ENCODE peak calls at places on chromosome 7, in ten cellular contexts. G is A549, I is right atrium auricular region, V is SK-N-SH, Q is foreskin fibroblast, U is heart left ventricle, N is tibial nerve, D is hepatocyte, H is mucosa of descending colon, R is ovary. M is an unnamed sample.

GRCh38 chr7:12289996-12290395 is 78.9 kb downstream of the TMEM106B start:
- DNase-seq in G (no peak), I (no peak), V (no peak), Q (no peak), U (no peak), N (no peak), D (no peak), H (no peak), R (no peak), M (no peak)

GRCh38 chr7:106166651-106167342 is 54.7 kb upstream of the SYPL1 start:
- DNase-seq in G (peak), I (no peak), V (peak), Q (peak), U (no peak), N (no peak), D (peak), H (peak), R (peak), M (peak)

GRCh38 chr7:100573691-100574361 is at the start of gene SAP25:
- DNase-seq in G (no peak), I (no peak), V (peak), Q (no peak), U (no peak), N (no peak), D (no peak), H (no peak), R (no peak), M (no peak)

GRCh38 chr7:54864718-54865117 is 105.7 kb upstream of the SEC61G start:
- DNase-seq in G (no peak), I (no peak), V (no peak), Q (no peak), U (no peak), N (no peak), D (no peak), H (no peak), R (no peak), M (no peak)

GRCh38 chr7:2528481-2529095 is 9.0 kb downstream of the LFNG start:
- DNase-seq in G (no peak), I (no peak), V (no peak), Q (no peak), U (peak), N (no peak), D (no peak), H (no peak), R (no peak), M (no peak)

GRCh38 chr7:131026297-131027003 is 292.4 kb upstream of the KLF14 start:
- DNase-seq in G (no peak), I (no peak), V (no peak), Q (peak), U (no peak), N (no peak), D (peak), H (no peak), R (no peak), M (no peak)

GRCh38 chr7:121032645-121033460 is 44.3 kb downstream of the CPED1 start:
- DNase-seq in G (no peak), I (no peak), V (no peak), Q (no peak), U (no peak), N (no peak), D (no peak), H (no peak), R (no peak), M (no peak)

GRCh38 chr7:77427996-77428603 is 12.0 kb upstream of the GSAP start:
- DNase-seq in G (no peak), I (no peak), V (no peak), Q (peak), U (no peak), N (no peak), D (no peak), H (peak), R (no peak), M (peak)

GRCh38 chr7:78770422-78771410 is 682.8 kb downstream of the MAGI2 start:
- DNase-seq in G (no peak), I (no peak), V (peak), Q (peak), U (no peak), N (no peak), D (peak), H (no peak), R (no peak), M (peak)

GRCh38 chr7:45050198-45050597 is 38.6 kb downstream of the NACAD start:
- DNase-seq in G (no peak), I (no peak), V (no peak), Q (no peak), U (no peak), N (no peak), D (no peak), H (no peak), R (no peak), M (no peak)

GRCh38 chr7:44565097-44565794 is 8.5 kb downstream of the DDX56 start:
- DNase-seq in G (peak), I (peak), V (peak), Q (peak), U (peak), N (peak), D (peak), H (peak), R (peak), M (peak)

GRCh38 chr7:100827330-100828226 is at the start of gene EPHB4:
- DNase-seq in G (peak), I (peak), V (peak), Q (peak), U (peak), N (no peak), D (peak), H (peak), R (peak), M (peak)

GRCh38 chr7:24290004-24290641 is 6.1 kb downstream of the NPY start:
- DNase-seq in G (peak), I (no peak), V (peak), Q (peak), U (no peak), N (no peak), D (peak), H (peak), R (no peak), M (no peak)

GRCh38 chr7:50632561-50633413 is 67.6 kb upstream of the DDC start:
- DNase-seq in G (peak), I (peak), V (peak), Q (peak), U (no peak), N (no peak), D (peak), H (peak), R (no peak), M (peak)

GRCh38 chr7:20560325-20561180 is 54.9 kb upstream of the ABCB5 start:
- DNase-seq in G (no peak), I (no peak), V (no peak), Q (no peak), U (no peak), N (no peak), D (no peak), H (no peak), R (no peak), M (no peak)

GRCh38 chr7:105808703-105809590 is 67.5 kb downstream of the ATXN7L1 start:
- DNase-seq in G (peak), I (no peak), V (no peak), Q (peak), U (no peak), N (no peak), D (no peak), H (peak), R (no peak), M (peak)

GRCh38 chr7:97075928-97076327 is 41.6 kb upstream of the SDHAF3 start:
- DNase-seq in G (peak), I (no peak), V (no peak), Q (no peak), U (no peak), N (no peak), D (no peak), H (no peak), R (no peak), M (no peak)

GRCh38 chr7:99177165-99177564 is 30.8 kb downstream of the KPNA7 start:
- DNase-seq in G (no peak), I (no peak), V (no peak), Q (no peak), U (no peak), N (no peak), D (no peak), H (no peak), R (no peak), M (no peak)

GRCh38 chr7:37420931-37421330 is 27.7 kb downstream of the ELMO1 start:
- DNase-seq in G (no peak), I (no peak), V (no peak), Q (no peak), U (no peak), N (no peak), D (no peak), H (no peak), R (no peak), M (no peak)

GRCh38 chr7:140041626-140042385 is 20.9 kb downstream of the PARP12 start:
- DNase-seq in G (no peak), I (no peak), V (no peak), Q (no peak), U (no peak), N (no peak), D (no peak), H (no peak), R (no peak), M (no peak)

GRCh38 chr7:1934017-1934416 is 263.9 kb downstream of the ELFN1 start:
- DNase-seq in G (no peak), I (no peak), V (no peak), Q (no peak), U (no peak), N (no peak), D (no peak), H (no peak), R (no peak), M (no peak)

GRCh38 chr7:29879609-29880008 is 73.3 kb downstream of the WIPF3 start:
- DNase-seq in G (no peak), I (peak), V (no peak), Q (no peak), U (peak), N (no peak), D (no peak), H (no peak), R (no peak), M (no peak)

GRCh38 chr7:80830584-80831319 is 88.1 kb downstream of the SEMA3C start:
- DNase-seq in G (peak), I (no peak), V (no peak), Q (no peak), U (no peak), N (no peak), D (peak), H (peak), R (no peak), M (no peak)

GRCh38 chr7:81659697-81660395 is 110.0 kb downstream of the HGF start:
- DNase-seq in G (no peak), I (no peak), V (no peak), Q (no peak), U (no peak), N (no peak), D (no peak), H (no peak), R (no peak), M (no peak)

GRCh38 chr7:97770845-97771244 is 39.0 kb downstream of the TAC1 start:
- DNase-seq in G (peak), I (no peak), V (no peak), Q (no peak), U (no peak), N (no peak), D (no peak), H (peak), R (no peak), M (no peak)

GRCh38 chr7:99258501-99258900 is 14.1 kb upstream of the MYH16 start:
- DNase-seq in G (no peak), I (no peak), V (no peak), Q (peak), U (no peak), N (no peak), D (no peak), H (no peak), R (no peak), M (no peak)

GRCh38 chr7:78114993-78115392 is 316.4 kb downstream of the PHTF2 start:
- DNase-seq in G (no peak), I (no peak), V (no peak), Q (no peak), U (no peak), N (no peak), D (no peak), H (no peak), R (no peak), M (no peak)

GRCh38 chr7:109552017-109552416 is 982.3 kb downstream of the DNAJB9 start:
- DNase-seq in G (peak), I (no peak), V (no peak), Q (no peak), U (no peak), N (no peak), D (no peak), H (no peak), R (no peak), M (no peak)

GRCh38 chr7:95317546-95317945 is 6.8 kb downstream of the PON1 start:
- DNase-seq in G (no peak), I (no peak), V (peak), Q (no peak), U (no peak), N (no peak), D (no peak), H (no peak), R (no peak), M (no peak)

GRCh38 chr7:79828866-79829265 is 305.8 kb upstream of the GNAI1 start:
- DNase-seq in G (no peak), I (no peak), V (no peak), Q (no peak), U (no peak), N (no peak), D (no peak), H (no peak), R (no peak), M (no peak)

GRCh38 chr7:50276446-50276845 is 28.1 kb upstream of the IKZF1 start:
- DNase-seq in G (no peak), I (no peak), V (no peak), Q (no peak), U (no peak), N (no peak), D (no peak), H (no peak), R (no peak), M (no peak)

GRCh38 chr7:123348700-123349099 is 148.9 kb upstream of the SLC13A1 start:
- DNase-seq in G (no peak), I (no peak), V (no peak), Q (no peak), U (no peak), N (no peak), D (no peak), H (no peak), R (no peak), M (no peak)

GRCh38 chr7:118642396-118642795 is 417.9 kb downstream of the ANKRD7 start:
- DNase-seq in G (no peak), I (no peak), V (no peak), Q (no peak), U (no peak), N (no peak), D (no peak), H (no peak), R (no peak), M (no peak)

DNA sequence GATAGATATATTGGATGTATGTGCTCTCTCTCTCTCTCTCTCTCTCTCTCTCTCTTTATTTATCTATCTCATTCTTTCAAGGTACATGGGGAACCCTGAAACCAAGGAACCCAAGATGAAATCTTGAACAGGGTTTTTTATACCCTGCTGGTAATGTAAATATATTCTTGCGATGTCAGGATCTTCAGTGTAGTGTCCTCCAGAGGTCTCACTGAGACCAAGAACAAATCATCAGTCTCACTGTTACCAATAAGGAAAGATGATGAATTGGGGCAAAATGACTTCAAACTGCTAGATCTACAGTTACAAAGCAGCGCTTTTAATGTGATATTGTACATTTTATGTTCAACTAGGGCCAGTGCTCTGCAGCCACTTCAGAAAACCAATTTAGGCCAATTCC is 423.5 kb downstream of the ANKRD7 start:
- DNase-seq in G (no peak), I (no peak), V (no peak), Q (no peak), U (no peak), N (no peak), D (no peak), H (no peak), R (no peak), M (no peak)
- TF ChIP-seq CTCF in G (no peak), I (no peak), V (no peak), Q (no peak), U (no peak), N (no peak), D (no peak), H (no peak), R (no peak), M (no peak)

DNA sequence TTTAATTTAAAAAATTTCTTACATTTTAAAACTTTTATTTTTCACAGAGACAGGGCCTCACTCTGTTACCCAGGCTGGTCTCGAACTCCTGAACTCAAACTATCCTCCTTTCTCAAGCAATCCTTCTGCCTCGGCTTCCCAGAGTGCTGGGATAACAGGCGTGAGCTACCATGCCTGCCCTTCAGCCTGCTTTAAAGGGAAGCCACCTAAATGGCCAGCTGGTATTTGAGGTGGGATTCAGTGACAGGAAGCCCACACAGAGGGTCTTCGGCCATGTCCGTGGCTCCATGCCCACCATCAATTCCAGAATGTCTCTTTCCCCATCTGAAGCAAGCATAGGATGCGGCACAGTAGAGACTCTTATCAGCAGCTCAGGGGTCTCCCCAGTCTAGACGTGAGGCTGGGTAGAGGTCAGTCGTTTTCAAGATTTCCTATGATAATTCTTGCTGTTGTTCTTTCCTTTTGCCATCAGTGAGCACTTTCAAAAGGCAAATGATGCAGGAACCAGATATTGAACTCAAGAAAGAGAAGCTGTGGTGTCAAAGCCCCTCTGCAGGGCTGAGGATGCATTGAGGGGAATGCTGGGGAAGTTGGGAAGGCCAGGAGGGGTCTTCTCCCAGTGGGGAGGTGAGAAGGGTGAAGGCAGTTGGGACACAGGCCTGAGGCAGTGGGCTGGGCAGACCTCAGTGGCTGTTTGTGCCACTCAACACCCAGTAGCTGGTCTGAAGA is 291.5 kb upstream of the IGFBP3 start:
- DNase-seq in G (no peak), I (no peak), V (no peak), Q (no peak), U (no peak), N (no peak), D (no peak), H (no peak), R (no peak), M (no peak)
- H3K4me3 ChIP-seq in G (no peak), I (no peak), V (no peak), Q (no peak), U (no peak), N (no peak), D (no peak), H (no peak), R (no peak), M (no peak)

GRCh38 chr7:116628971-116629586 is 42.9 kb upstream of the MET start:
- DNase-seq in G (peak), I (no peak), V (no peak), Q (no peak), U (peak), N (no peak), D (peak), H (peak), R (no peak), M (no peak)
- TF ChIP-seq CTCF in G (no peak), I (no peak), V (no peak), Q (no peak), U (no peak), N (no peak), D (no peak), H (no peak), R (no peak), M (no peak)

GRCh38 chr7:7131273-7131672 is 51.1 kb upstream of the C1GALT1 start:
- DNase-seq in G (no peak), I (no peak), V (no peak), Q (no peak), U (no peak), N (no peak), D (no peak), H (no peak), R (no peak), M (no peak)
- H3K4me3 ChIP-seq in G (no peak), I (no peak), V (no peak), Q (no peak), U (no peak), N (no peak), D (no peak), H (no peak), R (no peak), M (no peak)

GRCh38 chr7:137816696-137817320 is 30.0 kb downstream of the DGKI start:
- DNase-seq in G (peak), I (no peak), V (no peak), Q (peak), U (no peak), N (no peak), D (no peak), H (no peak), R (no peak), M (no peak)
- TF ChIP-seq CTCF in G (peak), I (peak), V (peak), Q (peak), U (peak), N (no peak), D (peak), H (no peak), R (no peak), M (peak)

GRCh38 chr7:134567368-134567767 is 18.5 kb downstream of the AKR1B15 start:
- DNase-seq in G (no peak), I (no peak), V (no peak), Q (no peak), U (no peak), N (no peak), D (no peak), H (no peak), R (no peak), M (no peak)

GRCh38 chr7:134571101-134571500 is 22.2 kb downstream of the AKR1B15 start:
- DNase-seq in G (no peak), I (no peak), V (no peak), Q (no peak), U (no peak), N (no peak), D (no peak), H (no peak), R (no peak), M (no peak)

GRCh38 chr7:134562136-134562535 is 13.2 kb downstream of the AKR1B15 start:
- DNase-seq in G (peak), I (no peak), V (no peak), Q (no peak), U (no peak), N (no peak), D (no peak), H (no peak), R (no peak), M (peak)

GRCh38 chr7:134565643-134566136 is 16.8 kb downstream of the AKR1B15 start:
- DNase-seq in G (no peak), I (peak), V (no peak), Q (peak), U (no peak), N (no peak), D (peak), H (no peak), R (no peak), M (no peak)
- H3K4me3 ChIP-seq in G (no peak), I (no peak), V (no peak), Q (no peak), U (no peak), N (no peak), D (no peak), H (no peak), R (no peak), M (no peak)

GRCh38 chr7:150903627-150904026 is 51.3 kb downstream of the AOC1 start:
- DNase-seq in G (peak), I (no peak), V (peak), Q (peak), U (peak), N (no peak), D (no peak), H (peak), R (no peak), M (no peak)
- TF ChIP-seq CTCF in G (no peak), I (no peak), V (no peak), Q (no peak), U (peak), N (no peak), D (no peak), H (no peak), R (no peak), M (no peak)

GRCh38 chr7:42194218-42194617 is 42.8 kb downstream of the GLI3 start:
- DNase-seq in G (no peak), I (no peak), V (no peak), Q (no peak), U (no peak), N (no peak), D (no peak), H (no peak), R (peak), M (no peak)
- H3K4me3 ChIP-seq in G (no peak), I (no peak), V (no peak), Q (no peak), U (no peak), N (no peak), D (no peak), H (no peak), R (no peak), M (no peak)

M was measured in HFF-Myc.